ENCODE peak calls at places on chromosomes 11 and 22, in four cellular contexts. K is body of pancreas, G is stomach, P is endodermal cell. O is an unnamed sample.

GRCh38 chr11:11605181-11605580 is 16.6 kb downstream of the GALNT18 start:
- DNase-seq in K (no peak), P (no peak), G (no peak), O (no peak)

GRCh38 chr22:42169055-42169469 is 38.5 kb upstream of the CYP2D6 start:
- DNase-seq in P (peak; percentile 95), K (peak; percentile 79), G (peak; percentile 67), O (peak; percentile 73)

GRCh38 chr11:45210846-45211245 is 64.4 kb downstream of the PRDM11 start:
- DNase-seq in K (no peak), G (no peak), P (no peak), O (no peak)

GRCh38 chr22:41833369-41834004 is 582 bp downstream of the SREBF2 start:
- DNase-seq in P (peak; percentile 72), G (peak; percentile 48), K (peak; percentile 64), O (peak; percentile 61)

GRCh38 chr22:22506736-22507135 is 1.8 kb downstream of the ZNF280B start:
- DNase-seq in G (no peak), K (no peak), P (no peak), O (no peak)

GRCh38 chr22:47872761-47873535 is 1110.5 kb downstream of the TBC1D22A start:
- DNase-seq in K (no peak), G (no peak), P (no peak), O (no peak)

GRCh38 chr11:57476223-57476882 is 16.0 kb downstream of the RTN4RL2 start:
- DNase-seq in P (peak; percentile 77), G (peak; percentile 65), K (peak; percentile 71), O (no peak)

GRCh38 chr11:122696662-122697061 is 41.1 kb downstream of the UBASH3B start:
- DNase-seq in G (no peak), K (no peak), P (no peak), O (peak; percentile 93)

GRCh38 chr11:71322192-71322735 is 69.9 kb upstream of the SHANK2 start:
- DNase-seq in K (no peak), P (no peak), G (no peak), O (no peak)

GRCh38 chr11:48064306-48064705 is 83.9 kb downstream of the PTPRJ start:
- DNase-seq in G (no peak), P (no peak), K (no peak), O (no peak)

GRCh38 chr11:36376315-36376887 is 80.3 kb downstream of the PRR5L start:
- DNase-seq in G (peak; percentile 32), P (peak; percentile 82), K (no peak), O (no peak)

GRCh38 chr11:13538044-13538443 is 42.2 kb upstream of the PTH start:
- DNase-seq in K (no peak), P (no peak), G (no peak), O (no peak)

GRCh38 chr11:279966-280761 is 2.0 kb downstream of the NLRP6 start:
- DNase-seq in K (peak; percentile 83), G (no peak), P (peak; percentile 42), O (peak; percentile 51)

GRCh38 chr11:47342854-47343253 is 9.6 kb downstream of the MYBPC3 start:
- DNase-seq in P (no peak), G (no peak), K (no peak), O (no peak)

GRCh38 chr11:91591021-91591420 is 633.6 kb upstream of the FAT3 start:
- DNase-seq in K (no peak), G (no peak), P (no peak), O (no peak)

GRCh38 chr22:19497245-19497644 is 17.5 kb downstream of the CDC45 start:
- DNase-seq in P (no peak), K (no peak), G (no peak), O (no peak)

GRCh38 chr11:67483901-67484665 is 1.3 kb downstream of the AIP start:
- DNase-seq in K (no peak), G (no peak), P (peak; percentile 48), O (no peak)

GRCh38 chr11:95444309-95445202 is 213.6 kb upstream of the SESN3 start:
- DNase-seq in K (no peak), P (no peak), G (no peak), O (no peak)

GRCh38 chr11:2748814-2749554 is 49.2 kb upstream of the KCNQ1OT1 start:
- DNase-seq in P (no peak), K (peak; percentile 3), G (no peak), O (no peak)

GRCh38 chr11:80849253-80849652 is 1408.4 kb upstream of the TENM4 start:
- DNase-seq in P (no peak), G (no peak), K (no peak), O (no peak)

DNA sequence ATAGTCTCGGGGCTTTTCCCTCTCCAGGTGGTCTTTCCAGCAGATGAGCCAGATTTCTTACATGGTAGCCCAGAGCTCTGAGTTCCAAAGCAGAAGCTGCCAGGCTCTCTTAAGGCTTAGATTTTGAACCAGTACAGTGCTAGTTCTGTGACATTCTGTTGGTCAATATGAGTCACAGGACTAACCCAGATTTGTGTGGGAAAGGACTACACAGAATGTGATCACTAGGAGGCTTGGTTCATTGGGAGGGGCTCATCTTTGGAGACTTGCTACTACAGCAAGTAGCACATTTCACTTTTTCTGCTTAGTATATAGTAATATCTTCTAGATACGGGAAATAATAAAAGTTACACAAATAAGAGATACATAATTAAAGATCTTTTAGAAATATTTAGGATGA is 24.1 kb downstream of the RNF214 start:
- DNase-seq in K (no peak), P (no peak), G (no peak), O (no peak)
- H3K27ac ChIP-seq in K (no peak overlapping the region), P (no peak overlapping the region), G (no peak overlapping the region), O (no peak overlapping the region)

DNA sequence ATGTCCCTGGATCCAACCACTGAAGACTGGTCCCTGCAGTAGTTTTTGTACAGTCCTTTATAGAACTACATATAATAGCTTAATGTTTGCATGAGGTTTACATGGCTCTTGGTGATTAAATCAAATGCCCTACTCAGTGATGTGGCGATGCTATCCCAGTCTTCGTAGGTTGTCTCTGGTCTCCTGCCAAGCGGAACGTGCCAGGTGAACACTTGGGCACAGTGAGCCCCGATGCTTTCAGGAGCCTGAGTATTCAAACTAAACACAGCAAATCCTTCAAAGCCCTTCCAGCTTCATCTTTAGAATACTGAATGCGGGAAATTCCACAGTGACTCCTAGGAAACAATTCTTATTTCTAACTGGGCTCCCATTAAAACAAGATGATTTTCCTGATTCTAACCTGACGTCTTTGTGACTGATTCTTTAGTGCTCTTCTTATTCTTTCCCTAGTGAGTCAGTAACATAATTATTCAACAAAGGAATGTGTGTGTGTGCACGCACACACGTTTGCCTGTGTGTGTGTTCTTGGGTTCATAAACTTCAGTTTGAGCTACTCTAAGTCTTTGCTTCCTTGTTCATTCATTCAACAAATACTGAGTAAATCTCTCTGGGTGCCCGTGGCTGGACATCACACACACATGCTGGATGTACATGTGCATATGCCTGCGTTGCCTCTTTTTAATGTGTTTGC is 134.7 kb downstream of the WNT7B start:
- DNase-seq in P (no peak), K (no peak), G (no peak), O (no peak)
- H3K4me1 ChIP-seq in P (peaks cover 32% of the 10 kb centered on the region), K (no peaks in the 10 kb centered on the region), G (no peaks in the 10 kb centered on the region), O (no peaks in the 10 kb centered on the region)

GRCh38 chr11:19208959-19209568 is 7.3 kb upstream of the CSRP3 start:
- DNase-seq in P (no peak), K (no peak), G (no peak), O (no peak)
- H3K27ac ChIP-seq in P (no peak overlapping the region), K (no peak overlapping the region), G (no peak overlapping the region), O (no peak overlapping the region)

DNA sequence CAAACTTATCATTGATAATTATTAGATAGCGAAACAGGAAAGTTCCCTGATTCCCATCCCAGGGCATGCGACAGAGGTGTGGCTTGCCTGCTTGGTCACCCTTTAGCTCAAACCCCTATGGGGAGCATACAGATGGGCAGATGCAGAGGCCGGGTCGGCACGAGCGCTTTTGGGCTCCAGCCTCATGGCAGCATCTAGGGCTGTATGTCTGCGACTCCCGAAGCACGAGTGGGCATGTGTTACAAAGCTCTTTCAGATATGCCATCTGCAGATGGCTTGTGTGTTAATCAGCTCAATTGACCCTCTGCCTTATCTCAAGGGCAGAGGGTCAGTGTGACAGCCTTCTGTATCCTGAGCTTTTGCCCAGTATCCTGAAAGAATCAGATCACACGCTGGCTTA is 2069.3 kb upstream of the RAG2 start:
- DNase-seq in P (no peak), G (no peak), K (no peak), O (no peak)
- H3K4me1 ChIP-seq in P (no peaks in the 10 kb centered on the region), G (no peaks in the 10 kb centered on the region), K (no peaks in the 10 kb centered on the region), O (no peaks in the 10 kb centered on the region)

DNA sequence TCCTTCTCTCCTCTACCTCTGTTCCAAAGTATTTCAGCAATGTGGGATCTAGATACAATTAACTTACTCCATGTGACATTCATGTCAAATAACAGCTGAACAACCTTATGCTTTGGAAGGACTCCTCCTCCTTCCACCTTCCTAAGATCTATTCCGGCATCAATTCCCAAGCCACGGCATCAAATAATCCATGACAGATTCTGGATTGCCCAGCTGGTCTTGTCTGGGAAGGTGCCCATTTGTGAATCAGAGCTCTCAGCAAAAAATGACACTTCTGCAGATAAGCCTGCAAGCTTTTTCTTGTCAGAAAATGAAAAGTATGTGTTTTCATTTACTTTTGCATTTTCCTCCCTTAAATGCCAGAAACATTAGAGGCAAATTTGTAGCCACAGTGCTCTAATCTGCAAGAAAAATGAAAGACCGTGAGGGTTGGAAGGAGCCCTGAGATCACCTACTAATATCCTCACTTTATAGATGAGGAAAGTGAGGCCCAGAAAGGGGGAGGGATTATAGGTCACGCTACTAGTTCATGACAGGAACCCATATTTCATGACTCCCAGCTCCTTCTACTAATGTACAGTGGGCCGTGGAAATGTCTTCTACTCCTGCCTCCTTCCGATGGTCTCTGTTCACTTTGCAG is 124.0 kb downstream of the ME3 start:
- DNase-seq in P (no peak), G (no peak), K (no peak), O (no peak)
- H3K27ac ChIP-seq in P (no peak overlapping the region), G (peak overlapping the region; percentile 62), K (no peak overlapping the region), O (no peak overlapping the region)

DNA sequence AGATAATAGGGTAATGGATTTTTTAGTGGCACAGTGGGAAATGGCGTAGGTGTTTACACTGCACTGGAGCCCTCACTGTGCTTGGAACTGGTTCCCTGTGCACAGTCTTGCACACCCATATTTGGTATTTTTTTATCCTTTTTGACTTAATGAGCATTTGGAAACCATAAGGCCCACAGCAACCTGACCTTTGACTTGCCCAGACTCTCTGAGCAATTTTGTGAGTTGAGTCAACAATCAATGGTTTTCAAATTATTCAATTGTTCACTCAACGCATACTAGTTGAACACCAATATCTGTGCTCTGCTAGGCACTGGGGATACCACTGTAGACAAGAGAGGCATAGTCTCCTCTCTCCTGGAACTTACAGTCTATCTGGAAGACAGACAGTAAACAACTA is 14.3 kb downstream of the CD44 start:
- DNase-seq in P (no peak), G (no peak), K (no peak), O (no peak)
- H3K4me1 ChIP-seq in P (peaks cover 15% of the 10 kb centered on the region), G (peaks cover 14% of the 10 kb centered on the region), K (peaks cover 59% of the 10 kb centered on the region), O (peaks cover 100% of the 10 kb centered on the region)